ENCODE peak calls at places on chromosomes 4 and X, in five cellular contexts. L is aorta, A is mesenchymal stem cell, Q is ACHN, T is fibroblast of pulmonary artery. B is an unnamed sample.
A peak's percentile ranks its signal among the peaks of the same experiment; 100 is the strongest.

GRCh38 chr4:98648602-98649001 is 9.8 kb downstream of the TSPAN5 start:
- DNase-seq in A (no peak), T (peak; percentile 73), Q (no peak), L (peak; percentile 57), B (peak; percentile 69)

GRCh38 chr4:145234086-145234694 is 53.8 kb upstream of the OTUD4 start:
- DNase-seq in Q (peak; percentile 52), T (peak; percentile 74), A (peak; percentile 72), L (no peak), B (peak; percentile 59)

GRCh38 chr4:40916880-40917279 is 167.1 kb downstream of the NSUN7 start:
- DNase-seq in Q (peak; percentile 24), T (peak; percentile 23), A (peak; percentile 23), L (peak; percentile 68), B (no peak)

GRCh38 chr4:74042681-74043080 is 4.2 kb upstream of the CXCL3 start:
- DNase-seq in L (no peak), Q (no peak), A (no peak), T (no peak), B (no peak)

GRCh38 chrX:119622356-119623232 is 16.4 kb upstream of the NKRF start:
- DNase-seq in L (peak; percentile 64), Q (no peak), A (peak; percentile 17), T (peak; percentile 74), B (no peak)

GRCh38 chrX:39327255-39327654 is 526.0 kb downstream of the MID1IP1 start:
- DNase-seq in T (no peak), L (no peak), Q (no peak), A (no peak), B (no peak)

GRCh38 chrX:155535866-155536265 is 76.9 kb downstream of the TMLHE start:
- DNase-seq in A (no peak), T (no peak), Q (no peak), L (no peak), B (peak; percentile 13)

GRCh38 chr4:140071806-140072205 is 82.2 kb downstream of the MAML3 start:
- DNase-seq in L (no peak), A (no peak), T (peak; percentile 94), Q (no peak), B (no peak)

GRCh38 chr4:177442623-177443155 is 452 bp upstream of the AGA start:
- DNase-seq in Q (peak; percentile 37), T (peak; percentile 16), L (no peak), A (no peak), B (peak; percentile 59)

GRCh38 chr4:180057198-180057821 is 2185.9 kb upstream of the TENM3 start:
- DNase-seq in A (peak; percentile 8), T (no peak), L (no peak), Q (no peak), B (no peak)

GRCh38 chrX:40100141-40100536 is 2.4 kb upstream of the BCOR start:
- DNase-seq in Q (no peak), L (no peak), T (no peak), A (peak; percentile 62), B (no peak)

GRCh38 chrX:54695231-54695630 is 102.8 kb downstream of the ITIH6 start:
- DNase-seq in Q (no peak), L (no peak), A (peak; percentile 18), T (peak; percentile 17), B (no peak)

GRCh38 chr4:41763741-41764140 is 15.2 kb upstream of the PHOX2B start:
- DNase-seq in Q (no peak), T (no peak), A (no peak), L (no peak), B (no peak)

GRCh38 chr4:98745372-98745771 is 87.0 kb upstream of the TSPAN5 start:
- DNase-seq in T (peak; percentile 63), L (no peak), Q (peak; percentile 23), A (peak; percentile 12), B (no peak)

GRCh38 chr4:88008624-88009235 is 1.3 kb downstream of the PKD2 start:
- DNase-seq in T (peak; percentile 31), A (peak; percentile 55), L (no peak), Q (no peak), B (peak; percentile 69)

GRCh38 chr4:184795214-184795844 is 30.4 kb downstream of the ACSL1 start:
- DNase-seq in T (no peak), A (no peak), Q (no peak), L (no peak), B (no peak)

GRCh38 chr4:152408514-152409327 is 127.2 kb downstream of the FBXW7 start:
- DNase-seq in T (peak; percentile 48), L (no peak), A (peak; percentile 71), Q (peak; percentile 53), B (peak; percentile 37)

GRCh38 chr4:141350122-141350904 is 129.6 kb downstream of the ZNF330 start:
- DNase-seq in T (peak; percentile 94), L (no peak), Q (peak; percentile 83), A (peak; percentile 86), B (peak; percentile 94)

GRCh38 chr4:129570326-129570725 is 474.4 kb downstream of the C4orf33 start:
- DNase-seq in A (no peak), L (no peak), T (no peak), Q (no peak), B (no peak)

GRCh38 chr4:174365018-174365587 is 81.4 kb downstream of the CEP44 start:
- DNase-seq in A (peak; percentile 58), L (no peak), T (peak; percentile 70), Q (peak; percentile 50), B (no peak)

GRCh38 chr4:13528823-13529129 is 15.5 kb downstream of the NKX3-2 start:
- DNase-seq in Q (no peak), L (no peak), A (no peak), T (no peak), B (no peak)

GRCh38 chr4:25090516-25090915 is 59.8 kb upstream of the LGI2 start:
- DNase-seq in L (no peak), T (no peak), Q (no peak), A (no peak), B (no peak)

GRCh38 chr4:36322921-36323354 is 41.5 kb downstream of the DTHD1 start:
- DNase-seq in A (no peak), L (no peak), Q (no peak), T (no peak), B (peak; percentile 35)

GRCh38 chrX:97260679-97261078 is 377.0 kb downstream of the RPA4 start:
- DNase-seq in A (no peak), Q (no peak), L (no peak), T (no peak), B (no peak)

B was measured in kidney glomerular epithelial cell.